ENCODE peak calls at places on chromosome 4, in five cellular contexts. H is pancreas, L is AG04449, O is GM10248, Q is lower leg skin. T is an unnamed sample.

GRCh38 chr4:186819357-186820086 is 95.9 kb upstream of the FAT1 start:
- DNase-seq in L (no peak), O (no peak), H (no peak), Q (no peak), T (no peak)

GRCh38 chr4:168787334-168787733 is 222.7 kb downstream of the CBR4 start:
- DNase-seq in Q (no peak), O (no peak), H (no peak), L (no peak), T (no peak)

GRCh38 chr4:173360587-173361221 is 10.1 kb upstream of the SAP30 start:
- DNase-seq in Q (no peak), H (no peak), O (no peak), L (no peak), T (no peak)

GRCh38 chr4:40193018-40193571 is 3.7 kb upstream of the RHOH start:
- DNase-seq in H (no peak), O (no peak), L (no peak), Q (no peak), T (no peak)

GRCh38 chr4:138864961-138865720 is 150.4 kb upstream of the NOCT start:
- DNase-seq in Q (no peak), O (no peak), L (no peak), H (peak), T (no peak)

GRCh38 chr4:55866973-55867574 is 13.6 kb downstream of the EXOC1 start:
- DNase-seq in L (peak), H (no peak), Q (peak), O (peak), T (no peak)

GRCh38 chr4:122500852-122501501 is 44.5 kb upstream of the IL2 start:
- DNase-seq in L (no peak), O (no peak), Q (no peak), H (no peak), T (peak)

GRCh38 chr4:148376151-148376550 is 66.1 kb downstream of the NR3C2 start:
- DNase-seq in H (peak), O (no peak), L (no peak), Q (peak), T (no peak)

GRCh38 chr4:31613946-31614623 is 893.9 kb downstream of the PCDH7 start:
- DNase-seq in O (no peak), L (no peak), Q (no peak), H (peak), T (no peak)

GRCh38 chr4:2891294-2891693 is 47.6 kb downstream of the ADD1 start:
- DNase-seq in H (no peak), O (no peak), Q (no peak), L (peak), T (no peak)

GRCh38 chr4:130257271-130257670 is 1161.3 kb downstream of the C4orf33 start:
- DNase-seq in H (no peak), O (no peak), L (peak), Q (no peak), T (no peak)

GRCh38 chr4:5712517-5712916 is 1.5 kb downstream of the EVC start:
- DNase-seq in Q (no peak), O (no peak), H (no peak), L (no peak), T (no peak)

GRCh38 chr4:180350866-180351350 is 1892.3 kb upstream of the TENM3 start:
- DNase-seq in O (no peak), Q (no peak), H (no peak), L (no peak), T (no peak)

GRCh38 chr4:141853091-141853734 is 216.8 kb downstream of the IL15 start:
- DNase-seq in O (no peak), Q (peak), H (peak), L (no peak), T (no peak)

GRCh38 chr4:130722370-130722769 is 1626.4 kb downstream of the C4orf33 start:
- DNase-seq in L (no peak), O (no peak), Q (no peak), H (no peak), T (no peak)

GRCh38 chr4:26223160-26223559 is 97.7 kb upstream of the RBPJ start:
- DNase-seq in H (no peak), O (no peak), L (no peak), Q (no peak), T (no peak)

GRCh38 chr4:3346146-3346545 is 53.3 kb downstream of the RGS12 start:
- DNase-seq in L (peak), Q (peak), H (no peak), O (peak), T (no peak)

GRCh38 chr4:83217721-83218522 is 66.7 kb downstream of the COQ2 start:
- DNase-seq in H (no peak), L (no peak), Q (no peak), O (peak), T (no peak)

DNA sequence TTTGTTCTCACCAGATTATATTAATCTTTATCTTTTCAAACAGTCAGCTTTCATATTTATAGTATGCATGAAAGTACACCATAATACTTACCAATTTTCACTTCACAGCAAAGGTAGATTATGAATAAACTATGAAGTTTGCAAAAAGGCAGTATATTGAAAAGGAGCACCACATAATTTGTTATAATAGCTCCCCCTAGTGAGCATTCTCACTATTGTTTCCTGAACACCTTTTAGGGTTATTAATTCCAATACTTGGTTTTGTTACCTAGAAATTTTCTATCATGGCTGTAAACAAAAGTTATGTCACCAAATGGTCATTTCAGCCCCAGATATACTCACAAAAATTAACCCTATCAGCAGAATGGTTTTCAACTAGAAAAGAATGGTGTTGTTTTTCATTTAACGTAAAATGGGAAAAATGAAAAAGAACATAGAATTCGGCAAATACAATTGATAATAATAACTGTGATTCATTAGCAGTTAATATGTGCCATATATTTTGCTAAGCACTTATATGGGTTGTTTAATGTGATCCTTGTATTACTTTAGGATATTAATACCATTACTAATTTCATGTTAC is 30.2 kb upstream of the NKX6-1 start:
- DNase-seq in Q (no peak), L (no peak), O (peak), H (no peak), T (no peak)
- TF ChIP-seq CTCF in Q (no peak), L (peak), O (peak), H (peak), T (peak)

GRCh38 chr4:183404016-183404415 is 40.4 kb upstream of the CDKN2AIP start:
- DNase-seq in O (no peak), H (no peak), Q (no peak), L (no peak), T (no peak)
- TF ChIP-seq CTCF in O (no peak), H (no peak), Q (no peak), L (no peak), T (no peak)

DNA sequence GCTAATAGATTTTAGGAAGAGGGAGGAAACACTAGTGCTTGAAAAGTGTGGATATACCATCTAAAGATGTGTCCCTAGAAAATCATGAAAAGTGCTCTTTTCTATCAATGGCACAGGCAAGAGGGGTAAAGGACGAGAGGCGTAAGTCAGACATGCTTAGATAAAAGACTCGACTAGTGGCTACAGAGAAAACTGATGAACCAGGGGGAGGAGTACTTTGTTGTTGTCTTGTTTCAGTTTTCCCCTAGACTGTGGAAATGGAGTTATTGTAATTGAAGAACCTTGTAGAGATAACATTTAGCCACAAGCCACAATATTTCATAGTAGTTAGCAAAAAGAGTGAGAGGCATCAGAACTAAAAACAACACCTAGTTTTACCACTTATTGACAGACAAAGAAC is 21.4 kb downstream of the GALNTL6 start:
- DNase-seq in L (no peak), Q (no peak), O (no peak), H (no peak), T (no peak)
- TF ChIP-seq CTCF in L (no peak), Q (no peak), O (no peak), H (no peak), T (no peak)

GRCh38 chr4:38757945-38758344 is 24.8 kb downstream of the TLR10 start:
- DNase-seq in L (no peak), Q (no peak), H (no peak), O (no peak), T (no peak)
- TF ChIP-seq CTCF in L (no peak), Q (no peak), H (peak), O (peak), T (peak)

DNA sequence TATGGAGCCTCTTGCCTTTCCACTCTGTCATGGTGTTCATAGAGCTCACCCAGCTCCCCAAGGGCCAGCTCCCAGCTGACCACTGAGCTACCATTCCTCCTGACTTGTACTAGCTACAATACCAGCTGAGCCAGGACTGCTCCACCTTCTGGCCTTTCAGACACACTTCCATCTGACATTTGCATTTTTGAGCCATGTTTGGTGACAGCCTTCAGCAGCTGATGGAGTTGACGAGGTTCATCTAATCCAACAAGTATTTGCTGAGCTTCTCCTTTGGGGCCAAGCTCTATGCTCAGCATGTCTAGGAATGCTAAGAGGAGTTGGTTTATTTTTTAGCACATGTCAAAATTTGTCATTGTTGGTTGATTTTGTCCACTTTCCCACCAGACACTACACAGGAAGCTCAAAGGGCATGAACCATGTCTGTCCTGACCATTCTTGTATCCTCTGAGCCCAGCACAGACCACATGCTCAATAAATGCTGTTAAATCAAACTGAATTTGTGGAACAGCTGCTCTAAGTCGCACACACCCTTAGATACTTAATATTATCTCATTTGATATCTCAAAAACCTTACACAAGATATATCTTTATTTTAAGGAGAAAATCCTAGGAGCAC is 142.6 kb upstream of the PPARGC1A start:
- DNase-seq in L (no peak), O (no peak), H (no peak), Q (no peak), T (peak)
- TF ChIP-seq CTCF in L (no peak), O (no peak), H (no peak), Q (no peak), T (peak)

DNA sequence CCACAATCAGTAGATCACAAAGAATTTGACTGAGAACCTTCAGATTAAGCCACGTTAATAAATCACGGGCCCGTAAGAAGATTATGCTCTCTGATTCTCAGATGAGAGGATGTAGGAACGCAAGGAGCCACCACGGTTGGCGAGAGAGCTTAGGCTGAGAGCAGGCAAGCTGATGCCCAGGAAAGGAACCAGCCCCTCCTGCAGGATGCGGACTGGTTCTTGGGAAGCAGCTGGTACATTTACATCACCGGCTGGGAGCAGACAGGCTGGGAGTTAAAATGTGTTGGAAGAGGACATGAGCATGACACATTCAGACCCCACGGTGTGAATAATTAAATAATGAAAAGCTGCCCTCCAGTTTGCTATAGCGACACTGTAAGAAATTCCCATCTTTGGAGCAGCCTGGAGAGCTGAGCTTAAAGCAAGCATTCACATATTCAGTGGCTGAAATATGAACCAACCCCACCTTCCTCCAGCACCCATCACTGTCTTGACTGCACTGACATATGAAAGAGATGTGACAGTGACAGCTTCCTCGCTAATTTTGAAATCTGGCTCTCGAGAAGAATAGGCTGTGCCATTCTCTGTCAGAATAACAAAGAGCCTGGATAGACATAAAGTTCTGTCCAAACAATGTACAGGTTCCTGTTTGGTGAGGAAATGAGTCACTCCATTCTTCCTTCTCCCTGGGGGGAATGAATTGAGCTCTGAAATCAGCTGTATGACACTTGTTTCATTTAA is 33.1 kb downstream of the LNX1 start:
- DNase-seq in O (no peak), L (no peak), H (no peak), Q (no peak), T (peak)
- TF ChIP-seq CTCF in O (no peak), L (no peak), H (no peak), Q (no peak), T (no peak)

GRCh38 chr4:65007841-65008439 is 598.7 kb upstream of the TECRL start:
- DNase-seq in H (no peak), O (no peak), Q (no peak), L (no peak), T (no peak)
- TF ChIP-seq CTCF in H (peak), O (peak), Q (no peak), L (no peak), T (peak)

DNA sequence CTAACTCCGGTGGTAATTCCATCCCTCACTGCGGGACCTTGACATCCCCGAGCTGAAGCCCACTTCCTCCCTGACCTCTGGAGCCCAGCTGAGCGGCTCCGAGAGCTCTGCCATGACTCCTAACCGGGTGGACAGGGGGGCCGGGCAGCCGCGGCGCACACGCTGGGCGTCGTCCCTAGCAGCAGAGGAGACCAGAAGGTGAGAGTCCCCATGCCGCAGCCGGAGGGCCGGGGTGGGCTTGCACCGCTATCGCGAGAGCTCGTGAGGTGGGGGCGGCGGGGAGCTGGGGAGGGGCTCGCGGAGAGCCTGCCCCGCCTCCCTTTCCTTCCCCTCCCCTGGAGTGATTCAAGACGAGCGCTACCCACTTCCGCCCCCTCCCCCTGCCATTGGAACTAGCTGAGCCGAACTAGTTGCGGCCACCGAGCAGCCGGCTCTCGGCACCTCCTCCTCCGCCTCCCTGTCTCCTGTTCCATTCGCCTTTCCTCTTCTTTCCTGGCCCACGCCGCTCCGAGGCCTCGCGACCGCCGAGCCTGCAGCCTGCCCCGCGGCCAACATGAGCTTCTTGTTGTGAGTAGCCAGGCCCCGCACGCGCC is at the start of gene MOB1B:
- DNase-seq in Q (peak), O (peak), L (peak), H (peak), T (peak)
- TF ChIP-seq CTCF in Q (no peak), O (peak), L (peak), H (peak), T (peak)

T was measured in glutamatergic neuron.